ENCODE peak calls at places on chromosomes 6 and 20, in six cellular contexts. W, L, Q, B, H and T are unnamed samples.
A peak's percentile ranks its signal among the peaks of the same experiment; 100 is the strongest.

GRCh38 chr6:100617633-100618348 is 153.1 kb upstream of the SIM1 start:
- DNase-seq in W (peak; percentile 48), L (no peak), Q (no peak), B (no peak), H (peak; percentile 45), T (peak; percentile 68)

GRCh38 chr6:153193176-153193885 is 62.2 kb upstream of the RGS17 start:
- DNase-seq in W (no peak), L (no peak), Q (no peak), B (no peak), H (no peak), T (no peak)

GRCh38 chr6:123940551-123940950 is 136.9 kb downstream of the NKAIN2 start:
- DNase-seq in W (peak; percentile 78), L (no peak), Q (no peak), B (no peak), H (peak; percentile 46), T (no peak)

GRCh38 chr6:116887884-116888283 is 10.8 kb downstream of the RFX6 start:
- DNase-seq in W (no peak), L (no peak), Q (no peak), B (no peak), H (no peak), T (no peak)

GRCh38 chr6:10736721-10737120 is 10.9 kb upstream of the TMEM14B start:
- DNase-seq in W (no peak), L (no peak), Q (no peak), B (no peak), H (no peak), T (no peak)

GRCh38 chr6:27532820-27533538 is 60.1 kb upstream of the ZNF184 start:
- DNase-seq in W (peak; percentile 46), L (no peak), Q (no peak), B (no peak), H (peak; percentile 36), T (peak; percentile 37)

GRCh38 chr6:127606131-127606562 is 29.2 kb downstream of the C6orf58 start:
- DNase-seq in W (peak; percentile 31), L (peak; percentile 56), Q (no peak), B (peak; percentile 29), H (peak; percentile 52), T (no peak)

GRCh38 chr20:49982346-49983122 is at the start of gene SNAI1:
- DNase-seq in W (peak; percentile 86), L (peak; percentile 91), Q (no peak), B (peak; percentile 87), H (peak; percentile 83), T (peak; percentile 83)

GRCh38 chr6:157532963-157533362 is 152.0 kb downstream of the ZDHHC14 start:
- DNase-seq in W (no peak), L (no peak), Q (no peak), B (no peak), H (no peak), T (no peak)

GRCh38 chr20:46151936-46152335 is 33.8 kb downstream of the CD40 start:
- DNase-seq in W (no peak), L (peak; percentile 65), Q (no peak), B (no peak), H (no peak), T (no peak)

GRCh38 chr6:108921547-108922331 is 73.5 kb downstream of the ARMC2 start:
- DNase-seq in W (peak; percentile 31), L (no peak), Q (no peak), B (no peak), H (no peak), T (no peak)

GRCh38 chr6:16505711-16506362 is 255.4 kb downstream of the ATXN1 start:
- DNase-seq in W (peak; percentile 78), L (no peak), Q (no peak), B (no peak), H (peak; percentile 33), T (no peak)

GRCh38 chr20:36384022-36384619 is 78.0 kb downstream of the DLGAP4 start:
- DNase-seq in W (peak; percentile 24), L (peak; percentile 85), Q (peak; percentile 63), B (peak; percentile 92), H (peak; percentile 51), T (peak; percentile 24)

GRCh38 chr6:134741193-134741521 is 208.7 kb downstream of the ALDH8A1 start:
- DNase-seq in W (no peak), L (peak; percentile 43), Q (no peak), B (no peak), H (no peak), T (no peak)

GRCh38 chr20:11894072-11894471 is 23.6 kb upstream of the BTBD3 start:
- DNase-seq in W (no peak), L (no peak), Q (no peak), B (no peak), H (no peak), T (no peak)

GRCh38 chr20:11888648-11889047 is 29.0 kb upstream of the BTBD3 start:
- DNase-seq in W (no peak), L (no peak), Q (no peak), B (no peak), H (no peak), T (no peak)

GRCh38 chr20:11890331-11891080 is 27.2 kb upstream of the BTBD3 start:
- DNase-seq in W (peak; percentile 91), L (peak; percentile 97), Q (peak; percentile 89), B (peak; percentile 91), H (peak; percentile 89), T (peak; percentile 91)

GRCh38 chr20:11891827-11892521 is 25.7 kb upstream of the BTBD3 start:
- DNase-seq in W (peak; percentile 62), L (peak; percentile 80), Q (no peak), B (peak; percentile 77), H (peak; percentile 82), T (peak; percentile 75)

GRCh38 chr20:11891081-11891826 is 26.4 kb upstream of the BTBD3 start:
- DNase-seq in W (peak; percentile 34), L (peak; percentile 50), Q (no peak), B (peak; percentile 65), H (peak; percentile 70), T (peak; percentile 56)
- H4K8ac ChIP-seq in W (peak overlapping the region; percentile 53), L (no peak overlapping the region), Q (peak overlapping the region; percentile 73), B (no peak overlapping the region), H (no peak overlapping the region), T (peak overlapping the region; percentile 76)

DNA sequence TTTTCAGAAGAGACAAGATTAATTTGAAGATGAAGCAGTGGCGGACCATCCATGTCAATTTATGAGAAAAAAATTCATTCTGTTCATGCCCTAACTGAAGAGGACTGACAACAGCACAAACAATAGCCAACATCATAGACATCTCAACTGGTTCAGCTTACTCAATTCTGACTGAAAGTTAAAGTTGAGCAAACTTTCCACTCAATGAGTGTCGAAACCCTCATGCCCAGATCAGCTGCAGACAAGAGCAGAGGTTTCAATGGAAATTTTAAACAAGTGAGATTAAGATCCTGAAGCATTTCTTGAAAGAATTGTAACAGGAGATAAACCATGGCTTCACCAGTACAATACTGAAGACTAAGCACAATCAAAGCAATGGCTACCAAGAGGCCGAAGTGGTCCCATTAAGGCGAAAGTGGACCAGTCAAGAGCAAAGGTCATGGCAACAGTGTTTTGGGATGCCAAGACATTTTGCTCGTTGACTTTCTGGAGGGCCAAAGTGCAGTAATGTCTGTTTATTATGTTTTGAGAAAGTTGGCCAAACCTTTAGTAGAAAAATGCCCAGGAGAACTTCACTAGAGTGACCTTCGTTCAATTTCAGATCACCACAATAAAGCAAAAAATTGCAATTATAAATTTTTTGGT is 6.1 kb upstream of the SFT2D1 start:
- DNase-seq in W (no peak), L (no peak), Q (no peak), B (no peak), H (peak; percentile 23), T (peak; percentile 86)
- H3K14ac ChIP-seq in W (no peak overlapping the region), L (no peak overlapping the region), Q (no peak overlapping the region), B (no peak overlapping the region), H (no peak overlapping the region), T (no peak overlapping the region)

DNA sequence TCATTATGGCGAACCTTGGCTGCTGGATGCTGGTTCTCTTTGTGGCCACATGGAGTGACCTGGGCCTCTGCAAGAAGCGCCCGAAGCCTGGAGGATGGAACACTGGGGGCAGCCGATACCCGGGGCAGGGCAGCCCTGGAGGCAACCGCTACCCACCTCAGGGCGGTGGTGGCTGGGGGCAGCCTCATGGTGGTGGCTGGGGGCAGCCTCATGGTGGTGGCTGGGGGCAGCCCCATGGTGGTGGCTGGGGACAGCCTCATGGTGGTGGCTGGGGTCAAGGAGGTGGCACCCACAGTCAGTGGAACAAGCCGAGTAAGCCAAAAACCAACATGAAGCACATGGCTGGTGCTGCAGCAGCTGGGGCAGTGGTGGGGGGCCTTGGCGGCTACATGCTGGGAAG is 22.5 kb upstream of the PRND start:
- DNase-seq in W (no peak), L (no peak), Q (no peak), B (no peak), H (no peak), T (no peak)
- H4K8ac ChIP-seq in W (no peak overlapping the region), L (no peak overlapping the region), Q (no peak overlapping the region), B (no peak overlapping the region), H (no peak overlapping the region), T (no peak overlapping the region)

GRCh38 chr20:42007251-42007650 is 389.1 kb upstream of the CHD6 start:
- DNase-seq in W (no peak), L (no peak), Q (no peak), B (no peak), H (no peak), T (no peak)
- H3K14ac ChIP-seq in W (no peak overlapping the region), L (no peak overlapping the region), Q (no peak overlapping the region), B (no peak overlapping the region), H (no peak overlapping the region), T (no peak overlapping the region)

GRCh38 chr20:54056762-54057639 is 13.4 kb downstream of the BCAS1 start:
- DNase-seq in W (no peak), L (no peak), Q (no peak), B (no peak), H (no peak), T (no peak)
- H4K8ac ChIP-seq in W (no peak overlapping the region), L (no peak overlapping the region), Q (no peak overlapping the region), B (no peak overlapping the region), H (no peak overlapping the region), T (no peak overlapping the region)

GRCh38 chr6:140376209-140376608 is 1001.8 kb upstream of the CITED2 start:
- DNase-seq in W (no peak), L (no peak), Q (no peak), B (no peak), H (no peak), T (no peak)
- H3K14ac ChIP-seq in W (no peak overlapping the region), L (no peak overlapping the region), Q (no peak overlapping the region), B (no peak overlapping the region), H (no peak overlapping the region), T (no peak overlapping the region)

GRCh38 chr6:141788096-141788495 is 344.6 kb upstream of the GJE1 start:
- DNase-seq in W (no peak), L (no peak), Q (no peak), B (no peak), H (no peak), T (no peak)

GRCh38 chr6:141780296-141780695 is 352.4 kb upstream of the GJE1 start:
- DNase-seq in W (no peak), L (no peak), Q (no peak), B (no peak), H (no peak), T (no peak)

DNA sequence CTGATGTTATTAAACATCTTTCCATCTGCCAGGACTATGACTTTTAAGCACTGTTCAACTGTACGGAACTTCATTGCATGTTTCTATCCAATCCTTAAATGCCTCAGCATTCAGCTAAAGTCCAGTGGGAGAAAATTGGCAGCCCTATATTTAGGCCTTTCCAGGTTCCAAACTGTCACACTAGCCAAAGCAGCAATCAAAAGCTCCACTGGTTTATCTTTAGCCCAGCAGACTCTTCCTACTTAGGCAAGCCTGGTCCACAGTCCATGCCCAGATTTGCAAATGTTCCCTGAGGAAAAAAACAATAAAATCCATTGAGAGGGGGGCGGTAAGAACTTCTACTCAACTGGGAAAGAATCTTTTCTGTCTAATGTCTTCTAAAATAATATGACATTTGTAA is 349.1 kb upstream of the GJE1 start:
- DNase-seq in W (no peak), L (no peak), Q (no peak), B (no peak), H (no peak), T (no peak)
- H4K8ac ChIP-seq in W (no peak overlapping the region), L (no peak overlapping the region), Q (no peak overlapping the region), B (no peak overlapping the region), H (no peak overlapping the region), T (no peak overlapping the region)